ENCODE peak calls at places on chromosomes 5 and 9, in four cellular contexts. H is foreskin fibroblast, S is adrenal gland, R is fibroblast of lung. M is an unnamed sample.

GRCh38 chr9:138022121-138022741 is 144.6 kb downstream of the CACNA1B start:
- DNase-seq in H (no peak), S (no peak), R (no peak), M (no peak)

GRCh38 chr9:133563286-133564213 is 29.0 kb downstream of the ADAMTSL2 start:
- DNase-seq in H (no peak), S (no peak), R (peak), M (peak)

GRCh38 chr5:61245486-61245885 is 83.2 kb upstream of the SMIM15 start:
- DNase-seq in H (no peak), S (peak), R (peak), M (peak)

GRCh38 chr5:137629646-137630045 is 106.2 kb downstream of the KLHL3 start:
- DNase-seq in H (no peak), S (peak), R (peak), M (no peak)

GRCh38 chr5:74555991-74556390 is 84.5 kb downstream of the ENC1 start:
- DNase-seq in H (no peak), S (no peak), R (no peak), M (no peak)

GRCh38 chr5:105428461-105429129 is 1866.0 kb upstream of the NUDT12 start:
- DNase-seq in H (no peak), S (no peak), R (no peak), M (no peak)

GRCh38 chr9:130932220-130933069 is 6.6 kb downstream of the FIBCD1 start:
- DNase-seq in H (peak), S (peak), R (peak), M (no peak)

GRCh38 chr5:15533124-15533893 is 33.3 kb downstream of the FBXL7 start:
- DNase-seq in H (peak), S (no peak), R (peak), M (no peak)

GRCh38 chr9:124008307-124008854 is 3.2 kb upstream of the LHX2 start:
- DNase-seq in H (no peak), S (no peak), R (no peak), M (no peak)

GRCh38 chr5:121315786-121316185 is 535.9 kb upstream of the FTMT start:
- DNase-seq in H (no peak), S (no peak), R (no peak), M (no peak)

GRCh38 chr5:23221838-23222237 is 285.6 kb upstream of the PRDM9 start:
- DNase-seq in H (no peak), S (no peak), R (no peak), M (no peak)

GRCh38 chr5:26942481-26942880 is 95.9 kb downstream of the CDH9 start:
- DNase-seq in H (no peak), S (no peak), R (peak), M (no peak)

GRCh38 chr9:38445154-38446043 is 21.1 kb upstream of the IGFBPL1 start:
- DNase-seq in H (no peak), S (no peak), R (no peak), M (no peak)

GRCh38 chr5:5704352-5704751 is 281.9 kb downstream of the ICE1 start:
- DNase-seq in H (no peak), S (no peak), R (no peak), M (no peak)

GRCh38 chr5:93681432-93681831 is 60.0 kb downstream of the POU5F2 start:
- DNase-seq in H (no peak), S (no peak), R (no peak), M (no peak)

GRCh38 chr9:121636411-121636865 is 15.0 kb upstream of the DAB2IP start:
- DNase-seq in H (peak), S (no peak), R (peak), M (no peak)

GRCh38 chr5:122014232-122014940 is 52.6 kb downstream of the SRFBP1 start:
- DNase-seq in H (no peak), S (no peak), R (peak), M (no peak)

DNA sequence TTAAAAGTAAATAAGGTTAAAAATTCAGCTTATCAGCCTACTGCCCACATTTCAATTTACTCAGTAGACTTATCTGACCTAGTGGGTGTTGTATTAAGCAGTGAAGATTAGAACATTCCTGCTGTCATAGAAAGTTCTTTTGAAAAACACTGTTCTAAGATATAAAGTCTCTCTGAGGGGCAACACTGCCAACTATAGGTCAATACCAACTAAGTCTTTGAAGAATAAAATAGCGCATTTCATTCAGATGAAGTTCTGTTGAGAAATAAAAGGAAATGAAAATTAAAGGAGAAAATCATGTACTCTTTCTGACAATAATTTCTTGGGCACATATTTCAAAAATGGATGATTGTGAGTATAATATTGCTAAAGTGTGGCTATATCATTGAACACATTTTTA is 86.8 kb downstream of the PTPRD start:
- DNase-seq in H (no peak), S (no peak), R (no peak), M (no peak)
- TF ChIP-seq CTCF in H (no peak), S (no peak), R (no peak), M (no peak)

GRCh38 chr5:90434116-90434714 is 24.7 kb upstream of the CETN3 start:
- DNase-seq in H (peak), S (peak), R (peak), M (peak)
- TF ChIP-seq CTCF in H (peak), S (peak), R (peak), M (peak)

DNA sequence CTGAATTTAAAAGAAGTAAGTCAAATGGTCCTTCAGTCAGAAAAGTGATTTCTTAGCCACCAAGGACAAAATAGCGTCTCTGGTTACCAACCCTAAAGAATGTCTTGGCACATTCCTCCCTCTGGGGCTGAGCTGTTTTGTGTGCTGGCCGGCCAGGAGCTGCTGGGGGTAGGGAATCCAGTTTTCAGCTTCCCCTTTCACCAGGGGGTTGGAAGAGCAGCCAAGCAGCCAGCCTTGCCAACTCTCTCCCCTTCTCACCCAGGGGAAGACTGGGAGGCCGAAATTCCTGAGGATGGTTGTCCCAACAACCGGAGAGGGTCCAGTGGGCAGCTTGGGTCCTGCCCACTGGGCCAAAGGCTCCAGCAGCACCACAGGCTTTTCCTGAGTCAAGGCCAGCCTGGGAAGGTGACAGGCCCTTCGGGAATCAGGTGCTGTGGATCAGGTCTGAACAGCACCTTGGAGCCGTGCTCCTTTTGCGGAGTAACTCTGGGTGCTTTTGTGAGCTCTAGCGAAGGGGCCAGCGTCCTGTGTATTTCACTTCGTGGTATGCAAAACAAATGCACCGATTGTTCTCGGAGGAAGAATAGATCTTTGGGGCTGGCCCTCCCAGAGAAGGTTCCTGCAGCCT is 4.2 kb downstream of the WWC1 start:
- DNase-seq in H (peak), S (no peak), R (peak), M (no peak)
- TF ChIP-seq CTCF in H (peak), S (no peak), R (peak), M (no peak)

DNA sequence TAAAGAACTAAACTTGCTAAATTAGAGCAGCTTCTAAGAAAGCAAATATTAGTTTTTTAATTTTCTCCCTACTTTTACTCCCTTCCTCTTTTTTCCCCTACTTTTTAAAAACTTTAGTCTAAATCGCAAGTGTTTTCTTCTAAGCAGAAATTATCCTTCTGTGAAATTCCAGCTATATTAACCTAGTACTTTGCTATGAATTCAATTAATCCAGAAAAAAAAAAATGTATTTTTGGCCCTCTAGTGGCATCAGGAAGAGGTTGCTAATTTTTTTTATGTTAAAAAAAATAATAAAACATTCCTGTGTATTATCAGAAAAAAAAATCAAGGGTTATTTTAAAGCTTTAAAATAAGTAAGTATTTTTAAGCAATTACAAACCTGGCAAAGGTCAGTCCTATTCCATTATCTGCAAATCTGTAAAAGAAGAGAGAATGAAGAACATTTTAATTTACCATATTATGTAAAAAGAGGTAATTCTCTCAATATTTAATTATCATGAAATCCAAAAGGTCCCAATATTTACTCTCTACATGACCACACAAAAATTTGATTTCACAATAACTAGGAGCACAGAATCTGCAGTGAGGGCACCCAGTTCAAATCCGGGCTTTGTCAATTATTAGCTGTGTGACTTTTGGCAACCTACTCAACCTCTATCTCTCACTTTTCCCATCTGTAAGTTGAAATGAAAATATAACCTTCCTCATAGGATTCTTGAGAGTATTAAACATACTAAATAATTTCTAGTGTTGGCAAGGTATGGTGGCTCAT is 52.0 kb downstream of the CEMIP2 start:
- DNase-seq in H (no peak), S (no peak), R (peak), M (no peak)
- TF ChIP-seq CTCF in H (peak), S (peak), R (no peak), M (peak)